ENCODE peak calls at places on chromosome 21, in nine cellular contexts. C, Q, D, V, H, I, A, K and M are unnamed samples.

GRCh38 chr21:46551636-46552241 is 53.1 kb downstream of the S100B start:
- DNase-seq in Q (peak), A (no peak), K (no peak), I (no peak), V (no peak), H (peak), D (no peak), C (no peak), M (no peak)

GRCh38 chr21:34072145-34073031 is 990 bp upstream of the MRPS6 start:
- DNase-seq in D (peak), H (no peak), V (no peak), I (no peak), C (peak), K (no peak), A (no peak), Q (no peak), M (no peak)

GRCh38 chr21:42731264-42732032 is 78.0 kb downstream of the PDE9A start:
- DNase-seq in C (no peak), I (no peak), V (no peak), Q (no peak), H (no peak), A (no peak), D (no peak), K (no peak), M (peak)

GRCh38 chr21:26800455-26801454 is 44.5 kb downstream of the ADAMTS1 start:
- DNase-seq in Q (peak), H (no peak), C (no peak), A (no peak), V (no peak), K (no peak), D (no peak), I (peak), M (no peak)

GRCh38 chr21:31634993-31635392 is 24.5 kb upstream of the SOD1 start:
- DNase-seq in Q (no peak), C (no peak), D (no peak), K (no peak), I (no peak), V (no peak), A (no peak), H (no peak), M (no peak)

GRCh38 chr21:44370027-44370735 is 16.8 kb downstream of the TRPM2 start:
- DNase-seq in V (no peak), I (no peak), H (no peak), K (no peak), D (peak), A (peak), C (no peak), Q (no peak), M (no peak)

GRCh38 chr21:41712730-41713129 is 54.1 kb downstream of the RIPK4 start:
- DNase-seq in V (no peak), C (no peak), D (no peak), A (no peak), Q (no peak), H (no peak), K (no peak), I (no peak), M (no peak)

GRCh38 chr21:29431680-29432079 is 133.0 kb downstream of the BACH1 start:
- DNase-seq in K (no peak), H (no peak), A (no peak), V (no peak), I (no peak), Q (no peak), D (no peak), C (no peak), M (no peak)

GRCh38 chr21:38759286-38759872 is 46.4 kb upstream of the ETS2 start:
- DNase-seq in I (no peak), K (no peak), Q (no peak), C (no peak), D (peak), V (no peak), A (no peak), H (no peak), M (no peak)

GRCh38 chr21:15754640-15755039 is 24.9 kb downstream of the USP25 start:
- DNase-seq in H (no peak), D (peak), K (no peak), Q (no peak), A (peak), I (no peak), C (no peak), V (no peak), M (no peak)